ENCODE peak calls at places on chromosomes 6 and 20, in four cellular contexts. R, V, W and P are unnamed samples. For H3K4me1, the result is how much of the 10 kb centered on the place peaks cover.

GRCh38 chr6:148888853-148889252 is 142.0 kb downstream of the UST start:
- DNase-seq in R (no peak), V (no peak), W (no peak), P (peak)

GRCh38 chr20:41005361-41005729 is 23.3 kb upstream of the TOP1 start:
- DNase-seq in V (peak), W (peak), R (peak), P (peak)

GRCh38 chr6:88494401-88495140 is 328.4 kb upstream of the CNR1 start:
- DNase-seq in R (no peak), W (no peak), V (no peak), P (no peak)

GRCh38 chr6:96433950-96434349 is 87.7 kb upstream of the UFL1 start:
- DNase-seq in W (no peak), V (no peak), R (no peak), P (no peak)

GRCh38 chr20:57485770-57486169 is 39.2 kb downstream of the CTCFL start:
- DNase-seq in V (no peak), W (no peak), R (no peak), P (no peak)

GRCh38 chr20:45919951-45920794 is 8.2 kb upstream of the PLTP start:
- DNase-seq in W (no peak), R (no peak), V (no peak), P (peak)

GRCh38 chr20:23686046-23686750 is 2.6 kb downstream of the CST4 start:
- DNase-seq in R (no peak), V (no peak), W (no peak), P (no peak)

GRCh38 chr6:72218125-72218524 is 331.8 kb downstream of the RIMS1 start:
- DNase-seq in W (no peak), V (no peak), R (peak), P (peak)

GRCh38 chr6:54846857-54847721 is 518 bp downstream of the FAM83B start:
- DNase-seq in V (no peak), W (no peak), R (no peak), P (peak)

GRCh38 chr20:51631953-51632352 is 89.4 kb upstream of the NFATC2 start:
- DNase-seq in R (no peak), V (no peak), W (no peak), P (no peak)
- H3K4me1 ChIP-seq in R (under half), V (under half), W (half or more), P (under half)

GRCh38 chr20:63843778-63844177 is 12.7 kb upstream of the ZBTB46 start:
- DNase-seq in V (no peak), W (no peak), R (no peak), P (no peak)
- H3K4me1 ChIP-seq in V (under half), W (half or more), R (under half), P (under half)

GRCh38 chr20:62374431-62375152 is 7.5 kb upstream of the LAMA5 start:
- DNase-seq in R (no peak), W (no peak), V (no peak), P (peak)
- H3K4me1 ChIP-seq in R (under half), W (half or more), V (half or more), P (half or more)

DNA sequence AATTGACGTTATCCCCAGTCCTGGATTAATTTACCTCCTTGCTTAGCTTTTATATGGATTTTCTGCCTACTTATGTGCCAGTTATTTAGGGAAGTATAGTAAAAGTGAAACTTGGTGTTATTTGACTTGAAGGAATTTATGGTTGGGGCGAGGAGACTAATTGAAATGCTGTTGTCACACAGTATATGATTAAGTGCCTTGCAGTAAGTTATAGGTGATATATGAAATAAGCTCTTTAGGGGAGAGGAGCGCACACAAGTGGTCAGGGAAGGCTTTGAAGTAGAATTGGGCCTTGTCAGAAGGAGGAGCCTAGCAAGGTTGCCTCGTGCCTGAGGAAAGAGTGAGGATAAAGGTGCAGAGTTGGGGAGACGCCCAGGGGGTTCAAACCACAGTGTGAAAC is 20.5 kb downstream of the NCOA7 start:
- DNase-seq in V (no peak), R (no peak), W (no peak), P (no peak)
- H3K4me1 ChIP-seq in V (under half), R (half or more), W (half or more), P (under half)

GRCh38 chr20:47466193-47466592 is 35.5 kb upstream of the NCOA3 start:
- DNase-seq in W (no peak), R (no peak), V (no peak), P (no peak)

GRCh38 chr20:47465335-47466090 is 36.2 kb upstream of the NCOA3 start:
- DNase-seq in R (no peak), V (no peak), W (no peak), P (no peak)

GRCh38 chr20:47466704-47467459 is 34.8 kb upstream of the NCOA3 start:
- DNase-seq in V (no peak), W (no peak), R (no peak), P (no peak)

GRCh38 chr20:47461120-47461685 is 40.5 kb upstream of the NCOA3 start:
- DNase-seq in V (no peak), W (no peak), R (no peak), P (no peak)

DNA sequence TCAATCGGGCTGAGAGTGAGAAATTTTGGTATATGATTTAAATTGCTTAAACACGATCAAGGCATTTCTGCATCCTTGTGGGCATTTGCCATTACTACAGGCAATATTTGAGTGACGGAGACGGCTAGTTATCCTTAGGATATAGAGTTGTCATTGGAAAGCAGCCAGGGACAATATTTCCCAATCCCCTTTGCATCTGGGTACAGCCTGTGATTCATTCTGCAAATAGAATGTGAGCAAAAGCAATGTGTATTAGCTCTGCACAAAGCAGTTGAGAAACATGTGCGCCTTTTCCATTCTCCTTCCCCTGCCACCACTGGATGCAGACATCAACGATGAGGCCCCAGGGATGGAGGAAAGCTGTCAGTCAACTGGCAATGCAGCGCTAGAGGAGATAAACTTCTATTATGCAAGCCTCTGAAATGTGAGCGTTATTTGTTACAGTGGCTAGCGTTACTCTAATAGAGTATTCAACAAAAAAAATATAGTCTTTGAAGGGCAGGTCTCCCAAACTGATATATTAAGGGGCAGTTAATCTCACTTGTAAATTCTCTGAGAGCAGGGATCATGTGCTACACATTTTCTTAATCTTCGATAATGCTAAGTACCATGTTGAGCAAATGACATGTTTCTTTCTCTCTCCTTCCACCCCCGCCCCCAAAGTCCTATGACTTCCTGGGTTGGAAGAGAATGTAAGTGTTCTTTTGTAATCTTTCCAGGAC is 37.1 kb upstream of the NCOA3 start:
- DNase-seq in W (peak), V (peak), R (peak), P (peak)
- H3K4me1 ChIP-seq in W (under half), V (under half), R (under half), P (under half)

GRCh38 chr6:167115054-167115453 is 7.8 kb upstream of the CCR6 start:
- DNase-seq in R (peak), W (no peak), V (no peak), P (no peak)
- H3K4me1 ChIP-seq in R (under half), W (under half), V (under half), P (under half)

GRCh38 chr6:139159016-139159415 is 24.1 kb downstream of the HECA start:
- DNase-seq in R (no peak), V (no peak), W (no peak), P (no peak)
- H3K4me1 ChIP-seq in R (under half), V (half or more), W (half or more), P (under half)